ENCODE peak calls at places on chromosomes 7 and 10, in eight cellular contexts. One of them, this sample, is unnamed.

GRCh38 chr7:136058561-136058960 is 81.4 kb upstream of the MTPN start:
- DNase-seq in stimulated activated CD8-positive, alpha-beta memory T cell treated with anti-CD3 and anti-CD28 coated beads, Interleukin-7, amount 100 ng/mL, for 1 hour: no peak
- DNase-seq in mucosa of gallbladder: no peak
- DNase-seq in HL-60: no peak
- DNase-seq in HEK293T: no peak
- DNase-seq in spleen: no peak
- DNase-seq in IMR-90: no peak
- DNase-seq in T-cell: no peak
- DNase-seq in this sample: no peak

GRCh38 chr10:101014966-101015581 is 15.5 kb downstream of the LZTS2 start:
- DNase-seq in mucosa of gallbladder: no peak
- DNase-seq in T-cell: no peak
- DNase-seq in HEK293T: no peak
- DNase-seq in IMR-90: peak; percentile 98
- DNase-seq in spleen: no peak
- DNase-seq in stimulated activated CD8-positive, alpha-beta memory T cell treated with anti-CD3 and anti-CD28 coated beads, Interleukin-7, amount 100 ng/mL, for 1 hour: no peak
- DNase-seq in HL-60: peak; percentile 56
- DNase-seq in this sample: peak; percentile 90

GRCh38 chr10:101829561-101830315 is 11.5 kb upstream of the OGA start:
- DNase-seq in IMR-90: no peak
- DNase-seq in HEK293T: peak; percentile 95
- DNase-seq in spleen: peak; percentile 93
- DNase-seq in HL-60: no peak
- DNase-seq in mucosa of gallbladder: peak; percentile 37
- DNase-seq in T-cell: peak; percentile 54
- DNase-seq in stimulated activated CD8-positive, alpha-beta memory T cell treated with anti-CD3 and anti-CD28 coated beads, Interleukin-7, amount 100 ng/mL, for 1 hour: peak; percentile 31
- DNase-seq in this sample: peak; percentile 25

GRCh38 chr7:27096756-27097514 is 1.1 kb upstream of the HOXA1 start:
- DNase-seq in T-cell: no peak
- DNase-seq in HEK293T: no peak
- DNase-seq in mucosa of gallbladder: no peak
- DNase-seq in HL-60: no peak
- DNase-seq in spleen: peak; percentile 88
- DNase-seq in IMR-90: peak; percentile 64
- DNase-seq in stimulated activated CD8-positive, alpha-beta memory T cell treated with anti-CD3 and anti-CD28 coated beads, Interleukin-7, amount 100 ng/mL, for 1 hour: no peak
- DNase-seq in this sample: peak; percentile 70

GRCh38 chr10:127790165-127790564 is 53.2 kb downstream of the FOXI2 start:
- DNase-seq in T-cell: no peak
- DNase-seq in stimulated activated CD8-positive, alpha-beta memory T cell treated with anti-CD3 and anti-CD28 coated beads, Interleukin-7, amount 100 ng/mL, for 1 hour: no peak
- DNase-seq in HEK293T: no peak
- DNase-seq in spleen: no peak
- DNase-seq in mucosa of gallbladder: no peak
- DNase-seq in IMR-90: no peak
- DNase-seq in HL-60: no peak
- DNase-seq in this sample: no peak

GRCh38 chr7:74525881-74526280 is 72.2 kb downstream of the GTF2IRD1 start:
- DNase-seq in T-cell: no peak
- DNase-seq in IMR-90: no peak
- DNase-seq in HEK293T: no peak
- DNase-seq in mucosa of gallbladder: peak; percentile 60
- DNase-seq in spleen: no peak
- DNase-seq in HL-60: no peak
- DNase-seq in stimulated activated CD8-positive, alpha-beta memory T cell treated with anti-CD3 and anti-CD28 coated beads, Interleukin-7, amount 100 ng/mL, for 1 hour: no peak
- DNase-seq in this sample: no peak

GRCh38 chr7:148153611-148154010 is 437.0 kb upstream of the C7orf33 start:
- DNase-seq in T-cell: no peak
- DNase-seq in HL-60: no peak
- DNase-seq in mucosa of gallbladder: peak; percentile 90
- DNase-seq in stimulated activated CD8-positive, alpha-beta memory T cell treated with anti-CD3 and anti-CD28 coated beads, Interleukin-7, amount 100 ng/mL, for 1 hour: no peak
- DNase-seq in spleen: peak; percentile 81
- DNase-seq in HEK293T: no peak
- DNase-seq in IMR-90: no peak
- DNase-seq in this sample: no peak

GRCh38 chr10:86876748-86877147 is 80.7 kb downstream of the MMRN2 start:
- DNase-seq in HL-60: no peak
- DNase-seq in IMR-90: peak; percentile 79
- DNase-seq in T-cell: no peak
- DNase-seq in mucosa of gallbladder: no peak
- DNase-seq in stimulated activated CD8-positive, alpha-beta memory T cell treated with anti-CD3 and anti-CD28 coated beads, Interleukin-7, amount 100 ng/mL, for 1 hour: no peak
- DNase-seq in HEK293T: no peak
- DNase-seq in spleen: no peak
- DNase-seq in this sample: peak; percentile 50

GRCh38 chr10:13272164-13272571 is 27.7 kb downstream of the PHYH start:
- DNase-seq in stimulated activated CD8-positive, alpha-beta memory T cell treated with anti-CD3 and anti-CD28 coated beads, Interleukin-7, amount 100 ng/mL, for 1 hour: no peak
- DNase-seq in spleen: no peak
- DNase-seq in HL-60: no peak
- DNase-seq in mucosa of gallbladder: peak; percentile 21
- DNase-seq in IMR-90: peak; percentile 54
- DNase-seq in HEK293T: no peak
- DNase-seq in T-cell: no peak
- DNase-seq in this sample: peak; percentile 45

GRCh38 chr7:135747366-135747765 is 1.2 kb downstream of the FAM180A start:
- DNase-seq in spleen: no peak
- DNase-seq in IMR-90: no peak
- DNase-seq in HEK293T: no peak
- DNase-seq in mucosa of gallbladder: no peak
- DNase-seq in HL-60: no peak
- DNase-seq in T-cell: no peak
- DNase-seq in stimulated activated CD8-positive, alpha-beta memory T cell treated with anti-CD3 and anti-CD28 coated beads, Interleukin-7, amount 100 ng/mL, for 1 hour: no peak
- DNase-seq in this sample: no peak

GRCh38 chr7:33108931-33109757 is at the start of gene RP9:
- DNase-seq in HEK293T: peak; percentile 83
- DNase-seq in spleen: peak; percentile 95
- DNase-seq in stimulated activated CD8-positive, alpha-beta memory T cell treated with anti-CD3 and anti-CD28 coated beads, Interleukin-7, amount 100 ng/mL, for 1 hour: peak; percentile 65
- DNase-seq in HL-60: no peak
- DNase-seq in mucosa of gallbladder: peak; percentile 57
- DNase-seq in T-cell: peak; percentile 63
- DNase-seq in IMR-90: peak; percentile 47
- DNase-seq in this sample: peak; percentile 68

GRCh38 chr7:66629222-66629658 is 559 bp downstream of the KCTD7 start:
- DNase-seq in spleen: peak; percentile 87
- DNase-seq in HL-60: no peak
- DNase-seq in IMR-90: no peak
- DNase-seq in HEK293T: no peak
- DNase-seq in stimulated activated CD8-positive, alpha-beta memory T cell treated with anti-CD3 and anti-CD28 coated beads, Interleukin-7, amount 100 ng/mL, for 1 hour: no peak
- DNase-seq in T-cell: no peak
- DNase-seq in mucosa of gallbladder: no peak
- DNase-seq in this sample: peak; percentile 3

GRCh38 chr7:115340828-115341227 is 418.9 kb downstream of the MDFIC start:
- DNase-seq in spleen: no peak
- DNase-seq in T-cell: no peak
- DNase-seq in stimulated activated CD8-positive, alpha-beta memory T cell treated with anti-CD3 and anti-CD28 coated beads, Interleukin-7, amount 100 ng/mL, for 1 hour: no peak
- DNase-seq in HEK293T: no peak
- DNase-seq in mucosa of gallbladder: no peak
- DNase-seq in IMR-90: peak; percentile 94
- DNase-seq in HL-60: no peak
- DNase-seq in this sample: peak; percentile 84

GRCh38 chr10:34702982-34703381 is 112.1 kb downstream of the PARD3 start:
- DNase-seq in HEK293T: no peak
- DNase-seq in HL-60: no peak
- DNase-seq in T-cell: no peak
- DNase-seq in stimulated activated CD8-positive, alpha-beta memory T cell treated with anti-CD3 and anti-CD28 coated beads, Interleukin-7, amount 100 ng/mL, for 1 hour: no peak
- DNase-seq in mucosa of gallbladder: no peak
- DNase-seq in spleen: no peak
- DNase-seq in IMR-90: no peak
- DNase-seq in this sample: no peak

GRCh38 chr7:130356121-130356759 is 11.6 kb downstream of the CPA5 start:
- DNase-seq in spleen: no peak
- DNase-seq in HEK293T: no peak
- DNase-seq in stimulated activated CD8-positive, alpha-beta memory T cell treated with anti-CD3 and anti-CD28 coated beads, Interleukin-7, amount 100 ng/mL, for 1 hour: no peak
- DNase-seq in IMR-90: peak; percentile 99
- DNase-seq in HL-60: no peak
- DNase-seq in T-cell: no peak
- DNase-seq in mucosa of gallbladder: peak; percentile 71
- DNase-seq in this sample: peak; percentile 99

GRCh38 chr7:131112431-131112830 is 215.2 kb upstream of the MKLN1 start:
- DNase-seq in HEK293T: no peak
- DNase-seq in T-cell: no peak
- DNase-seq in IMR-90: no peak
- DNase-seq in HL-60: no peak
- DNase-seq in mucosa of gallbladder: no peak
- DNase-seq in spleen: no peak
- DNase-seq in stimulated activated CD8-positive, alpha-beta memory T cell treated with anti-CD3 and anti-CD28 coated beads, Interleukin-7, amount 100 ng/mL, for 1 hour: no peak
- DNase-seq in this sample: no peak

GRCh38 chr7:134842901-134843300 is 63.5 kb downstream of the CALD1 start:
- DNase-seq in stimulated activated CD8-positive, alpha-beta memory T cell treated with anti-CD3 and anti-CD28 coated beads, Interleukin-7, amount 100 ng/mL, for 1 hour: no peak
- DNase-seq in HL-60: no peak
- DNase-seq in T-cell: no peak
- DNase-seq in mucosa of gallbladder: no peak
- DNase-seq in IMR-90: no peak
- DNase-seq in spleen: no peak
- DNase-seq in HEK293T: no peak
- DNase-seq in this sample: no peak

GRCh38 chr7:4013793-4014192 is 668.3 kb upstream of the FOXK1 start:
- DNase-seq in HL-60: no peak
- DNase-seq in IMR-90: no peak
- DNase-seq in T-cell: no peak
- DNase-seq in mucosa of gallbladder: no peak
- DNase-seq in spleen: peak; percentile 56
- DNase-seq in stimulated activated CD8-positive, alpha-beta memory T cell treated with anti-CD3 and anti-CD28 coated beads, Interleukin-7, amount 100 ng/mL, for 1 hour: no peak
- DNase-seq in HEK293T: no peak
- DNase-seq in this sample: no peak

GRCh38 chr7:27793780-27794179 is 53.8 kb downstream of the TAX1BP1 start:
- DNase-seq in HEK293T: no peak
- DNase-seq in HL-60: no peak
- DNase-seq in IMR-90: peak; percentile 60
- DNase-seq in T-cell: no peak
- DNase-seq in spleen: no peak
- DNase-seq in stimulated activated CD8-positive, alpha-beta memory T cell treated with anti-CD3 and anti-CD28 coated beads, Interleukin-7, amount 100 ng/mL, for 1 hour: no peak
- DNase-seq in mucosa of gallbladder: no peak
- DNase-seq in this sample: peak; percentile 74

This sample was measured in EH.